ENCODE peak calls at places on chromosome 11, in seven cellular contexts. L, V, C, J, W, G and I are unnamed samples.
A peak's percentile ranks its signal among the peaks of the same experiment; 100 is the strongest.

GRCh38 chr11:96464695-96465307 is 75.0 kb downstream of the JRKL start:
- DNase-seq in L (peak; percentile 85), V (no peak), C (peak; percentile 74), J (no peak), W (peak; percentile 68), G (peak; percentile 90), I (peak; percentile 25)

GRCh38 chr11:78940500-78941225 is 366.0 kb upstream of the NARS2 start:
- DNase-seq in L (no peak), V (no peak), C (no peak), J (no peak), W (no peak), G (no peak), I (no peak)

GRCh38 chr11:91837649-91838330 is 386.8 kb upstream of the FAT3 start:
- DNase-seq in L (no peak), V (no peak), C (no peak), J (no peak), W (no peak), G (peak; percentile 97), I (no peak)

GRCh38 chr11:3133456-3134217 is 31.5 kb downstream of the OSBPL5 start:
- DNase-seq in L (no peak), V (no peak), C (no peak), J (no peak), W (no peak), G (no peak), I (no peak)

GRCh38 chr11:59030037-59030436 is 56.1 kb upstream of the GLYATL1B start:
- DNase-seq in L (no peak), V (no peak), C (no peak), J (no peak), W (no peak), G (no peak), I (no peak)

GRCh38 chr11:117932426-117932825 is 3.2 kb upstream of the TMPRSS13 start:
- DNase-seq in L (no peak), V (no peak), C (no peak), J (no peak), W (no peak), G (no peak), I (peak; percentile 41)

GRCh38 chr11:113974741-113975470 is at the start of gene HTR3A:
- DNase-seq in L (peak; percentile 63), V (no peak), C (peak; percentile 86), J (no peak), W (no peak), G (peak; percentile 88), I (peak; percentile 82)

GRCh38 chr11:29676993-29677392 is 339.8 kb downstream of the KCNA4 start:
- DNase-seq in L (no peak), V (no peak), C (no peak), J (no peak), W (no peak), G (no peak), I (no peak)

GRCh38 chr11:78072455-78072854 is 7.2 kb downstream of the NDUFC2 start:
- DNase-seq in L (no peak), V (no peak), C (no peak), J (no peak), W (no peak), G (no peak), I (no peak)

GRCh38 chr11:697028-697491 is 1.4 kb downstream of the TMEM80 start:
- DNase-seq in L (no peak), V (no peak), C (no peak), J (no peak), W (peak; percentile 63), G (no peak), I (peak; percentile 66)

GRCh38 chr11:2473361-2474058 is 28.7 kb downstream of the KCNQ1 start:
- DNase-seq in L (no peak), V (no peak), C (no peak), J (no peak), W (no peak), G (no peak), I (no peak)